ENCODE peak calls at places on chromosomes 13 and 19, in seven cellular contexts. One of them, this sample, is unnamed.
A peak's percentile ranks its signal among the peaks of the same experiment; 100 is the strongest.

GRCh38 chr13:21458816-21459701 is at the start of gene ZDHHC20:
- DNase-seq in stimulated activated CD4-positive, alpha-beta T cell treated with anti-CD3 and anti-CD28 coated beads, Interleukin-1b, Interleukin-23, amount 100 ng/mL, for 1 hour: peak; percentile 79
- DNase-seq in esophagus squamous epithelium: peak; percentile 22
- DNase-seq in amniotic epithelial cell: peak; percentile 74
- DNase-seq in heart left ventricle: peak; percentile 92
- DNase-seq in cardiac fibroblast: peak; percentile 84
- DNase-seq in stimulated activated CD8-positive, alpha-beta memory T cell treated with anti-CD3 and anti-CD28 coated beads, Interleukin-4, amount 100 ng/mL, for 24 hours: peak; percentile 85
- DNase-seq in this sample: no peak

GRCh38 chr19:10655457-10656312 is 1.5 kb downstream of the ILF3 start:
- DNase-seq in cardiac fibroblast: peak; percentile 41
- DNase-seq in stimulated activated CD4-positive, alpha-beta T cell treated with anti-CD3 and anti-CD28 coated beads, Interleukin-1b, Interleukin-23, amount 100 ng/mL, for 1 hour: no peak
- DNase-seq in amniotic epithelial cell: peak; percentile 44
- DNase-seq in esophagus squamous epithelium: no peak
- DNase-seq in heart left ventricle: no peak
- DNase-seq in stimulated activated CD8-positive, alpha-beta memory T cell treated with anti-CD3 and anti-CD28 coated beads, Interleukin-4, amount 100 ng/mL, for 24 hours: no peak
- DNase-seq in this sample: no peak

GRCh38 chr19:6297202-6297601 is 17.4 kb upstream of the MLLT1 start:
- DNase-seq in esophagus squamous epithelium: no peak
- DNase-seq in stimulated activated CD8-positive, alpha-beta memory T cell treated with anti-CD3 and anti-CD28 coated beads, Interleukin-4, amount 100 ng/mL, for 24 hours: no peak
- DNase-seq in amniotic epithelial cell: no peak
- DNase-seq in cardiac fibroblast: no peak
- DNase-seq in stimulated activated CD4-positive, alpha-beta T cell treated with anti-CD3 and anti-CD28 coated beads, Interleukin-1b, Interleukin-23, amount 100 ng/mL, for 1 hour: no peak
- DNase-seq in heart left ventricle: no peak
- DNase-seq in this sample: no peak

GRCh38 chr13:45231722-45232121 is 30.9 kb upstream of the KCTD4 start:
- DNase-seq in stimulated activated CD8-positive, alpha-beta memory T cell treated with anti-CD3 and anti-CD28 coated beads, Interleukin-4, amount 100 ng/mL, for 24 hours: no peak
- DNase-seq in cardiac fibroblast: peak; percentile 63
- DNase-seq in heart left ventricle: no peak
- DNase-seq in amniotic epithelial cell: peak; percentile 54
- DNase-seq in stimulated activated CD4-positive, alpha-beta T cell treated with anti-CD3 and anti-CD28 coated beads, Interleukin-1b, Interleukin-23, amount 100 ng/mL, for 1 hour: no peak
- DNase-seq in esophagus squamous epithelium: no peak
- DNase-seq in this sample: no peak

GRCh38 chr13:30429721-30430694 is 7.7 kb downstream of the UBE2L5 start:
- DNase-seq in heart left ventricle: no peak
- DNase-seq in stimulated activated CD8-positive, alpha-beta memory T cell treated with anti-CD3 and anti-CD28 coated beads, Interleukin-4, amount 100 ng/mL, for 24 hours: no peak
- DNase-seq in esophagus squamous epithelium: no peak
- DNase-seq in amniotic epithelial cell: peak; percentile 93
- DNase-seq in cardiac fibroblast: peak; percentile 92
- DNase-seq in stimulated activated CD4-positive, alpha-beta T cell treated with anti-CD3 and anti-CD28 coated beads, Interleukin-1b, Interleukin-23, amount 100 ng/mL, for 1 hour: no peak
- DNase-seq in this sample: no peak

GRCh38 chr19:19381007-19381926 is 24.2 kb upstream of the GATAD2A start:
- DNase-seq in stimulated activated CD8-positive, alpha-beta memory T cell treated with anti-CD3 and anti-CD28 coated beads, Interleukin-4, amount 100 ng/mL, for 24 hours: no peak
- DNase-seq in heart left ventricle: no peak
- DNase-seq in esophagus squamous epithelium: no peak
- DNase-seq in cardiac fibroblast: no peak
- DNase-seq in stimulated activated CD4-positive, alpha-beta T cell treated with anti-CD3 and anti-CD28 coated beads, Interleukin-1b, Interleukin-23, amount 100 ng/mL, for 1 hour: no peak
- DNase-seq in amniotic epithelial cell: no peak
- DNase-seq in this sample: no peak

GRCh38 chr13:30038884-30039283 is 188.5 kb upstream of the UBL3 start:
- DNase-seq in amniotic epithelial cell: peak; percentile 90
- DNase-seq in heart left ventricle: no peak
- DNase-seq in stimulated activated CD4-positive, alpha-beta T cell treated with anti-CD3 and anti-CD28 coated beads, Interleukin-1b, Interleukin-23, amount 100 ng/mL, for 1 hour: no peak
- DNase-seq in stimulated activated CD8-positive, alpha-beta memory T cell treated with anti-CD3 and anti-CD28 coated beads, Interleukin-4, amount 100 ng/mL, for 24 hours: no peak
- DNase-seq in cardiac fibroblast: peak; percentile 35
- DNase-seq in esophagus squamous epithelium: no peak
- DNase-seq in this sample: peak; percentile 37

GRCh38 chr13:60482012-60482411 is 85.0 kb downstream of the TDRD3 start:
- DNase-seq in cardiac fibroblast: peak; percentile 56
- DNase-seq in esophagus squamous epithelium: no peak
- DNase-seq in amniotic epithelial cell: peak; percentile 45
- DNase-seq in stimulated activated CD8-positive, alpha-beta memory T cell treated with anti-CD3 and anti-CD28 coated beads, Interleukin-4, amount 100 ng/mL, for 24 hours: no peak
- DNase-seq in stimulated activated CD4-positive, alpha-beta T cell treated with anti-CD3 and anti-CD28 coated beads, Interleukin-1b, Interleukin-23, amount 100 ng/mL, for 1 hour: no peak
- DNase-seq in heart left ventricle: no peak
- DNase-seq in this sample: peak; percentile 76

GRCh38 chr19:3698386-3698950 is 1.8 kb downstream of the PIP5K1C start:
- DNase-seq in heart left ventricle: no peak
- DNase-seq in cardiac fibroblast: no peak
- DNase-seq in amniotic epithelial cell: peak; percentile 44
- DNase-seq in stimulated activated CD8-positive, alpha-beta memory T cell treated with anti-CD3 and anti-CD28 coated beads, Interleukin-4, amount 100 ng/mL, for 24 hours: no peak
- DNase-seq in esophagus squamous epithelium: no peak
- DNase-seq in stimulated activated CD4-positive, alpha-beta T cell treated with anti-CD3 and anti-CD28 coated beads, Interleukin-1b, Interleukin-23, amount 100 ng/mL, for 1 hour: no peak
- DNase-seq in this sample: no peak

GRCh38 chr13:48580185-48580803 is 47.4 kb upstream of the RCBTB2 start:
- DNase-seq in esophagus squamous epithelium: no peak
- DNase-seq in stimulated activated CD8-positive, alpha-beta memory T cell treated with anti-CD3 and anti-CD28 coated beads, Interleukin-4, amount 100 ng/mL, for 24 hours: peak; percentile 49
- DNase-seq in stimulated activated CD4-positive, alpha-beta T cell treated with anti-CD3 and anti-CD28 coated beads, Interleukin-1b, Interleukin-23, amount 100 ng/mL, for 1 hour: peak; percentile 30
- DNase-seq in heart left ventricle: peak; percentile 59
- DNase-seq in cardiac fibroblast: peak; percentile 79
- DNase-seq in amniotic epithelial cell: peak; percentile 59
- DNase-seq in this sample: peak; percentile 30

GRCh38 chr19:58218899-58219298 is 9.8 kb upstream of the ZNF544 start:
- DNase-seq in stimulated activated CD8-positive, alpha-beta memory T cell treated with anti-CD3 and anti-CD28 coated beads, Interleukin-4, amount 100 ng/mL, for 24 hours: no peak
- DNase-seq in cardiac fibroblast: peak; percentile 48
- DNase-seq in amniotic epithelial cell: peak; percentile 23
- DNase-seq in heart left ventricle: no peak
- DNase-seq in stimulated activated CD4-positive, alpha-beta T cell treated with anti-CD3 and anti-CD28 coated beads, Interleukin-1b, Interleukin-23, amount 100 ng/mL, for 1 hour: no peak
- DNase-seq in esophagus squamous epithelium: no peak
- DNase-seq in this sample: no peak

GRCh38 chr13:71396149-71396548 is 470.9 kb downstream of the DACH1 start:
- DNase-seq in cardiac fibroblast: no peak
- DNase-seq in amniotic epithelial cell: no peak
- DNase-seq in stimulated activated CD4-positive, alpha-beta T cell treated with anti-CD3 and anti-CD28 coated beads, Interleukin-1b, Interleukin-23, amount 100 ng/mL, for 1 hour: no peak
- DNase-seq in esophagus squamous epithelium: no peak
- DNase-seq in stimulated activated CD8-positive, alpha-beta memory T cell treated with anti-CD3 and anti-CD28 coated beads, Interleukin-4, amount 100 ng/mL, for 24 hours: no peak
- DNase-seq in heart left ventricle: no peak
- DNase-seq in this sample: no peak

GRCh38 chr19:11094520-11094894 is 5.2 kb downstream of the LDLR start:
- DNase-seq in amniotic epithelial cell: no peak
- DNase-seq in esophagus squamous epithelium: no peak
- DNase-seq in heart left ventricle: no peak
- DNase-seq in cardiac fibroblast: no peak
- DNase-seq in stimulated activated CD4-positive, alpha-beta T cell treated with anti-CD3 and anti-CD28 coated beads, Interleukin-1b, Interleukin-23, amount 100 ng/mL, for 1 hour: no peak
- DNase-seq in stimulated activated CD8-positive, alpha-beta memory T cell treated with anti-CD3 and anti-CD28 coated beads, Interleukin-4, amount 100 ng/mL, for 24 hours: no peak
- DNase-seq in this sample: no peak

GRCh38 chr19:47037766-47038165 is 10.7 kb downstream of the TMEM160 start:
- DNase-seq in stimulated activated CD8-positive, alpha-beta memory T cell treated with anti-CD3 and anti-CD28 coated beads, Interleukin-4, amount 100 ng/mL, for 24 hours: no peak
- DNase-seq in stimulated activated CD4-positive, alpha-beta T cell treated with anti-CD3 and anti-CD28 coated beads, Interleukin-1b, Interleukin-23, amount 100 ng/mL, for 1 hour: no peak
- DNase-seq in heart left ventricle: no peak
- DNase-seq in cardiac fibroblast: no peak
- DNase-seq in amniotic epithelial cell: no peak
- DNase-seq in esophagus squamous epithelium: no peak
- DNase-seq in this sample: no peak

GRCh38 chr19:21210037-21210621 is 68.3 kb downstream of the ZNF431 start:
- DNase-seq in stimulated activated CD8-positive, alpha-beta memory T cell treated with anti-CD3 and anti-CD28 coated beads, Interleukin-4, amount 100 ng/mL, for 24 hours: no peak
- DNase-seq in cardiac fibroblast: no peak
- DNase-seq in stimulated activated CD4-positive, alpha-beta T cell treated with anti-CD3 and anti-CD28 coated beads, Interleukin-1b, Interleukin-23, amount 100 ng/mL, for 1 hour: no peak
- DNase-seq in amniotic epithelial cell: no peak
- DNase-seq in esophagus squamous epithelium: no peak
- DNase-seq in heart left ventricle: no peak
- DNase-seq in this sample: no peak

GRCh38 chr13:72437458-72437857 is 290.0 kb downstream of the MZT1 start:
- DNase-seq in stimulated activated CD8-positive, alpha-beta memory T cell treated with anti-CD3 and anti-CD28 coated beads, Interleukin-4, amount 100 ng/mL, for 24 hours: no peak
- DNase-seq in amniotic epithelial cell: peak; percentile 29
- DNase-seq in cardiac fibroblast: peak; percentile 48
- DNase-seq in stimulated activated CD4-positive, alpha-beta T cell treated with anti-CD3 and anti-CD28 coated beads, Interleukin-1b, Interleukin-23, amount 100 ng/mL, for 1 hour: no peak
- DNase-seq in heart left ventricle: no peak
- DNase-seq in esophagus squamous epithelium: no peak
- DNase-seq in this sample: no peak

GRCh38 chr13:91328726-91329125 is 18.8 kb upstream of the MIR17HG start:
- DNase-seq in esophagus squamous epithelium: no peak
- DNase-seq in amniotic epithelial cell: no peak
- DNase-seq in cardiac fibroblast: no peak
- DNase-seq in stimulated activated CD8-positive, alpha-beta memory T cell treated with anti-CD3 and anti-CD28 coated beads, Interleukin-4, amount 100 ng/mL, for 24 hours: no peak
- DNase-seq in stimulated activated CD4-positive, alpha-beta T cell treated with anti-CD3 and anti-CD28 coated beads, Interleukin-1b, Interleukin-23, amount 100 ng/mL, for 1 hour: no peak
- DNase-seq in heart left ventricle: no peak
- DNase-seq in this sample: no peak

GRCh38 chr19:49667473-49667872 is 1.7 kb downstream of the BCL2L12 start:
- DNase-seq in cardiac fibroblast: no peak
- DNase-seq in amniotic epithelial cell: no peak
- DNase-seq in heart left ventricle: no peak
- DNase-seq in stimulated activated CD4-positive, alpha-beta T cell treated with anti-CD3 and anti-CD28 coated beads, Interleukin-1b, Interleukin-23, amount 100 ng/mL, for 1 hour: no peak
- DNase-seq in esophagus squamous epithelium: no peak
- DNase-seq in stimulated activated CD8-positive, alpha-beta memory T cell treated with anti-CD3 and anti-CD28 coated beads, Interleukin-4, amount 100 ng/mL, for 24 hours: no peak
- DNase-seq in this sample: no peak

GRCh38 chr13:28049215-28049614 is 51.2 kb downstream of the FLT3 start:
- DNase-seq in stimulated activated CD4-positive, alpha-beta T cell treated with anti-CD3 and anti-CD28 coated beads, Interleukin-1b, Interleukin-23, amount 100 ng/mL, for 1 hour: no peak
- DNase-seq in stimulated activated CD8-positive, alpha-beta memory T cell treated with anti-CD3 and anti-CD28 coated beads, Interleukin-4, amount 100 ng/mL, for 24 hours: no peak
- DNase-seq in amniotic epithelial cell: no peak
- DNase-seq in heart left ventricle: no peak
- DNase-seq in cardiac fibroblast: no peak
- DNase-seq in esophagus squamous epithelium: no peak
- DNase-seq in this sample: no peak

GRCh38 chr19:49061445-49061844 is 3.2 kb downstream of the NTF4 start:
- DNase-seq in esophagus squamous epithelium: no peak
- DNase-seq in stimulated activated CD8-positive, alpha-beta memory T cell treated with anti-CD3 and anti-CD28 coated beads, Interleukin-4, amount 100 ng/mL, for 24 hours: no peak
- DNase-seq in heart left ventricle: no peak
- DNase-seq in amniotic epithelial cell: no peak
- DNase-seq in cardiac fibroblast: no peak
- DNase-seq in stimulated activated CD4-positive, alpha-beta T cell treated with anti-CD3 and anti-CD28 coated beads, Interleukin-1b, Interleukin-23, amount 100 ng/mL, for 1 hour: no peak
- DNase-seq in this sample: no peak

GRCh38 chr19:29170554-29170953 is 42.4 kb downstream of the UQCRFS1 start:
- DNase-seq in stimulated activated CD4-positive, alpha-beta T cell treated with anti-CD3 and anti-CD28 coated beads, Interleukin-1b, Interleukin-23, amount 100 ng/mL, for 1 hour: no peak
- DNase-seq in heart left ventricle: no peak
- DNase-seq in stimulated activated CD8-positive, alpha-beta memory T cell treated with anti-CD3 and anti-CD28 coated beads, Interleukin-4, amount 100 ng/mL, for 24 hours: no peak
- DNase-seq in amniotic epithelial cell: no peak
- DNase-seq in esophagus squamous epithelium: no peak
- DNase-seq in cardiac fibroblast: no peak
- DNase-seq in this sample: no peak

GRCh38 chr13:106210327-106210726 is 325.1 kb downstream of the EFNB2 start:
- DNase-seq in cardiac fibroblast: no peak
- DNase-seq in amniotic epithelial cell: peak; percentile 81
- DNase-seq in heart left ventricle: no peak
- DNase-seq in esophagus squamous epithelium: no peak
- DNase-seq in stimulated activated CD4-positive, alpha-beta T cell treated with anti-CD3 and anti-CD28 coated beads, Interleukin-1b, Interleukin-23, amount 100 ng/mL, for 1 hour: no peak
- DNase-seq in stimulated activated CD8-positive, alpha-beta memory T cell treated with anti-CD3 and anti-CD28 coated beads, Interleukin-4, amount 100 ng/mL, for 24 hours: no peak
- DNase-seq in this sample: no peak

GRCh38 chr19:749811-750210 is 1.1 kb upstream of the MISP start:
- DNase-seq in esophagus squamous epithelium: no peak
- DNase-seq in cardiac fibroblast: no peak
- DNase-seq in heart left ventricle: no peak
- DNase-seq in amniotic epithelial cell: no peak
- DNase-seq in stimulated activated CD4-positive, alpha-beta T cell treated with anti-CD3 and anti-CD28 coated beads, Interleukin-1b, Interleukin-23, amount 100 ng/mL, for 1 hour: no peak
- DNase-seq in stimulated activated CD8-positive, alpha-beta memory T cell treated with anti-CD3 and anti-CD28 coated beads, Interleukin-4, amount 100 ng/mL, for 24 hours: no peak
- DNase-seq in this sample: no peak

GRCh38 chr19:46201413-46202310 is 27.9 kb upstream of the IGFL1 start:
- DNase-seq in amniotic epithelial cell: no peak
- DNase-seq in stimulated activated CD4-positive, alpha-beta T cell treated with anti-CD3 and anti-CD28 coated beads, Interleukin-1b, Interleukin-23, amount 100 ng/mL, for 1 hour: no peak
- DNase-seq in esophagus squamous epithelium: no peak
- DNase-seq in heart left ventricle: no peak
- DNase-seq in cardiac fibroblast: no peak
- DNase-seq in stimulated activated CD8-positive, alpha-beta memory T cell treated with anti-CD3 and anti-CD28 coated beads, Interleukin-4, amount 100 ng/mL, for 24 hours: no peak
- DNase-seq in this sample: no peak

GRCh38 chr19:45781282-45782161 is 768 bp downstream of the DMPK start:
- DNase-seq in heart left ventricle: no peak
- DNase-seq in amniotic epithelial cell: no peak
- DNase-seq in esophagus squamous epithelium: no peak
- DNase-seq in cardiac fibroblast: no peak
- DNase-seq in stimulated activated CD8-positive, alpha-beta memory T cell treated with anti-CD3 and anti-CD28 coated beads, Interleukin-4, amount 100 ng/mL, for 24 hours: no peak
- DNase-seq in stimulated activated CD4-positive, alpha-beta T cell treated with anti-CD3 and anti-CD28 coated beads, Interleukin-1b, Interleukin-23, amount 100 ng/mL, for 1 hour: no peak
- DNase-seq in this sample: no peak

GRCh38 chr13:49533586-49534269 is 38.0 kb downstream of the PHF11 start:
- DNase-seq in heart left ventricle: no peak
- DNase-seq in stimulated activated CD4-positive, alpha-beta T cell treated with anti-CD3 and anti-CD28 coated beads, Interleukin-1b, Interleukin-23, amount 100 ng/mL, for 1 hour: no peak
- DNase-seq in stimulated activated CD8-positive, alpha-beta memory T cell treated with anti-CD3 and anti-CD28 coated beads, Interleukin-4, amount 100 ng/mL, for 24 hours: no peak
- DNase-seq in amniotic epithelial cell: no peak
- DNase-seq in cardiac fibroblast: no peak
- DNase-seq in esophagus squamous epithelium: no peak
- DNase-seq in this sample: no peak

GRCh38 chr19:38932425-38933179 is 1.9 kb downstream of the MRPS12 start:
- DNase-seq in stimulated activated CD8-positive, alpha-beta memory T cell treated with anti-CD3 and anti-CD28 coated beads, Interleukin-4, amount 100 ng/mL, for 24 hours: no peak
- DNase-seq in heart left ventricle: no peak
- DNase-seq in esophagus squamous epithelium: no peak
- DNase-seq in cardiac fibroblast: peak; percentile 64
- DNase-seq in stimulated activated CD4-positive, alpha-beta T cell treated with anti-CD3 and anti-CD28 coated beads, Interleukin-1b, Interleukin-23, amount 100 ng/mL, for 1 hour: no peak
- DNase-seq in amniotic epithelial cell: peak; percentile 52
- DNase-seq in this sample: no peak

GRCh38 chr13:28582225-28582891 is 76.6 kb upstream of the POMP start:
- DNase-seq in amniotic epithelial cell: peak; percentile 11
- DNase-seq in cardiac fibroblast: no peak
- DNase-seq in stimulated activated CD8-positive, alpha-beta memory T cell treated with anti-CD3 and anti-CD28 coated beads, Interleukin-4, amount 100 ng/mL, for 24 hours: no peak
- DNase-seq in stimulated activated CD4-positive, alpha-beta T cell treated with anti-CD3 and anti-CD28 coated beads, Interleukin-1b, Interleukin-23, amount 100 ng/mL, for 1 hour: no peak
- DNase-seq in heart left ventricle: no peak
- DNase-seq in esophagus squamous epithelium: no peak
- DNase-seq in this sample: no peak

This sample was measured in SK-N-MC.